ENCODE peak calls at places on chromosomes 11 and 22, in six cellular contexts. G is NB4, F is hepatocyte, L is IMR-90, I is AG04449, O is Calu3. J is an unnamed sample.

GRCh38 chr22:37331034-37331428 is 48.7 kb downstream of the CYTH4 start:
- DNase-seq in G (no peak), F (no peak), L (peak; percentile 79), I (no peak), O (peak; percentile 63), J (no peak)

GRCh38 chr11:12079726-12080556 is 30.4 kb upstream of the MICAL2 start:
- DNase-seq in G (no peak), F (peak; percentile 85), L (peak; percentile 99), I (peak; percentile 97), O (peak; percentile 50), J (no peak)

GRCh38 chr22:37121887-37122591 is 12.5 kb upstream of the TMPRSS6 start:
- DNase-seq in G (no peak), F (peak; percentile 39), L (peak; percentile 37), I (no peak), O (no peak), J (no peak)

GRCh38 chr11:19164230-19164855 is 37.4 kb downstream of the CSRP3 start:
- DNase-seq in G (no peak), F (no peak), L (no peak), I (no peak), O (no peak), J (no peak)

GRCh38 chr22:36194971-36195370 is 6.6 kb downstream of the APOL4 start:
- DNase-seq in G (peak; percentile 75), F (peak; percentile 82), L (peak; percentile 77), I (no peak), O (peak; percentile 63), J (peak; percentile 34)

GRCh38 chr11:45658292-45658991 is 7.0 kb downstream of the CHST1 start:
- DNase-seq in G (peak; percentile 62), F (peak; percentile 72), L (peak; percentile 45), I (no peak), O (no peak), J (no peak)

GRCh38 chr11:20443596-20443995 is 56.1 kb downstream of the PRMT3 start:
- DNase-seq in G (peak; percentile 24), F (peak; percentile 10), L (peak; percentile 28), I (no peak), O (no peak), J (no peak)

GRCh38 chr11:109838034-109838433 is 255.2 kb upstream of the ZC3H12C start:
- DNase-seq in G (no peak), F (no peak), L (no peak), I (no peak), O (no peak), J (no peak)

GRCh38 chr22:43007519-43008102 is 7.3 kb downstream of the PACSIN2 start:
- DNase-seq in G (peak; percentile 63), F (peak; percentile 79), L (peak; percentile 75), I (no peak), O (no peak), J (no peak)

GRCh38 chr11:62400760-62401159 is 18.1 kb upstream of the SCGB1A1 start:
- DNase-seq in G (no peak), F (peak; percentile 84), L (peak; percentile 74), I (peak; percentile 36), O (no peak), J (no peak)

GRCh38 chr22:26325641-26326040 is 103.4 kb upstream of the ASPHD2 start:
- DNase-seq in G (no peak), F (no peak), L (no peak), I (no peak), O (no peak), J (no peak)

GRCh38 chr11:17498475-17498874 is 21.8 kb upstream of the ABCC8 start:
- DNase-seq in G (peak; percentile 6), F (no peak), L (no peak), I (no peak), O (no peak), J (no peak)

GRCh38 chr11:68749061-68749491 is 2.2 kb downstream of the TESMIN start:
- DNase-seq in G (peak; percentile 41), F (no peak), L (peak; percentile 4), I (no peak), O (no peak), J (no peak)

GRCh38 chr11:119626197-119626909 is 102.6 kb downstream of the NECTIN1 start:
- DNase-seq in G (no peak), F (no peak), L (no peak), I (no peak), O (no peak), J (no peak)

GRCh38 chr11:121810291-121810690 is 305.7 kb downstream of the BLID start:
- DNase-seq in G (no peak), F (no peak), L (peak; percentile 88), I (peak; percentile 46), O (no peak), J (no peak)

GRCh38 chr11:58446294-58446693 is 4.3 kb upstream of the OR5B12 start:
- DNase-seq in G (peak; percentile 9), F (no peak), L (no peak), I (no peak), O (no peak), J (no peak)

GRCh38 chr11:129950319-129951034 is 52.2 kb downstream of the PRDM10 start:
- DNase-seq in G (peak; percentile 95), F (peak; percentile 68), L (peak; percentile 65), I (no peak), O (no peak), J (no peak)

GRCh38 chr11:106391771-106392412 is 314.4 kb downstream of the AASDHPPT start:
- DNase-seq in G (no peak), F (no peak), L (peak; percentile 68), I (no peak), O (no peak), J (no peak)

DNA sequence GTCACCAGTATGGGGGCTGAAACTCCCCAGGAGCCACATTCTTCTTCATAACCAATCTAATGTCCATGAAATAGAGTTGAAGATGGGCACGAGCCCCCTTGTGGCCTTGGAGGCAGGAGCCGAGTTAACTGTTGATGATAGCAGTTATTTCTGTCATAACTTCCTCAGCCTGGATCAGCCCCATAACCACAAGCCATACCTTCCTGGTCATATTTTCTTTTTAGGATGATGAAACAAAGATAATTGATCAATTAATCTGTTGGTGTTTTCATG is 65.0 kb upstream of the TTC12 start:
- DNase-seq in G (peak; percentile 53), F (no peak), L (no peak), I (no peak), O (peak; percentile 2), J (no peak)
- TF ChIP-seq CTCF in G (peak; percentile 38), F (peak; percentile 8), L (peak; percentile 1), I (peak; percentile 16), O (no peak), J (peak; percentile 34)

GRCh38 chr11:36273110-36273509 is 16.1 kb downstream of the COMMD9 start:
- DNase-seq in G (no peak), F (no peak), L (no peak), I (no peak), O (no peak), J (no peak)

GRCh38 chr11:36268337-36268931 is 20.8 kb downstream of the COMMD9 start:
- DNase-seq in G (no peak), F (no peak), L (no peak), I (no peak), O (no peak), J (no peak)

GRCh38 chr11:36265793-36266628 is 23.2 kb downstream of the COMMD9 start:
- DNase-seq in G (peak; percentile 56), F (peak; percentile 70), L (peak; percentile 42), I (no peak), O (peak; percentile 64), J (peak; percentile 51)

GRCh38 chr11:36266767-36267166 is 22.5 kb downstream of the COMMD9 start:
- DNase-seq in G (no peak), F (no peak), L (no peak), I (no peak), O (no peak), J (no peak)

DNA sequence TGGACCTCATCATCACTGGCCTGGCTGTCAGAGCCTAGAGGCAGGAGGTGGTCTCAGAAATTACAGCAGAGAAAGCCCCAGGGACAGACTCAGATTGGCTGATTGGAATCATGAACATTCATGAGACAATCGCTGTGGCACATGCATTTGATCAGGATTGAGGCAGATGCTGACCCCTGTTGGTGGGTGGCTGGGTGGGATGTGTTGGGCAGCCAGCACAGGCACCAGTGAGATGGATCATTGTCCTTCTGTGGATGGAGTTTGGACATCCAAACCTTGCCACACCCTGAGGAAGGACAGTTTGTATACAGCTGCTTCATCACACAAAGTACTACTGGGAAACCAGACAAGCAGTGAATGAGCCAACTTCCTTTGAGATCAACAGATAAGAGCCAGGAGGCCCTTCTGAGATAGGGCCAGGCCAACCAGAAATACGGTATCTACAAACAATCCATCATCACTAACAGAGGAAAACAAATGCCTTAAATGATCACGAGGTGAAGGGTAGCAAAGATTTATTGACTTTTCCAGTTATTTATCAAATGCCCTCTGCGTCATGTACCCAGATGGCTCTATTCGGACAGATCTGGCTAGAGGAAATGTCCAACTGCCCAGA is 17.3 kb downstream of the COMMD9 start:
- DNase-seq in G (no peak), F (no peak), L (no peak), I (no peak), O (no peak), J (no peak)
- TF ChIP-seq CTCF in G (no peak), F (no peak), L (no peak), I (no peak), O (no peak), J (no peak)

DNA sequence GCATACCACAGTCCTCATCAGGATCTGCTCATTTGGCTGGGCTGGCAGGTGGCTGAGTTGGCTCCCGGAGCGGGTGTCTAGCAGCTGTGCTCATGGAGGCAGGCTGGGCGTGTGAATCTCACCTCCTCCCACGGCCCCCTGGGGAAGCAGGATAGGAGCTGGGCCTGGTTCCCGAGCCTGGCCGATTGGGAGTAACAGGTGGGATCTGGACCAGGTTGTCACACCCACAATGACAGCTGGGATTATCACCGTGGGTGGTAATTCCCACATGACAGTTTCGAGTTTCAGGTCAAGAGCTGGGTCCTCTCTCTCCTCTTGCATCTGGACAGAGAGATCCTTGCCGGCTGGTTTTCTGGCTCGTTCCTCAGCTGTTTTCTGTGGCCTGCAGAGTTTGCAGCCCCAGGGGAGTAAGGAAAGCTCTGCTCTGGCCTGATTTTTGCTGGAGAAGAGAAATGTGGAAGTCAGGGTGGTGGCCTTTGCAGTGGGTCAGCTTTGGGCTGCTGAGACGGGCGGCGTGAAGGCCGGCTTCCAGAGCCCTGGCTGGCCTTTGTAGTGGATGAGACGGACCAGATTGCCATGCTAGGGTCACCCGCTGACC is 57.0 kb downstream of the BCR start:
- DNase-seq in G (no peak), F (peak; percentile 38), L (peak; percentile 66), I (no peak), O (no peak), J (no peak)
- TF ChIP-seq CTCF in G (no peak), F (no peak), L (no peak), I (no peak), O (no peak), J (no peak)

DNA sequence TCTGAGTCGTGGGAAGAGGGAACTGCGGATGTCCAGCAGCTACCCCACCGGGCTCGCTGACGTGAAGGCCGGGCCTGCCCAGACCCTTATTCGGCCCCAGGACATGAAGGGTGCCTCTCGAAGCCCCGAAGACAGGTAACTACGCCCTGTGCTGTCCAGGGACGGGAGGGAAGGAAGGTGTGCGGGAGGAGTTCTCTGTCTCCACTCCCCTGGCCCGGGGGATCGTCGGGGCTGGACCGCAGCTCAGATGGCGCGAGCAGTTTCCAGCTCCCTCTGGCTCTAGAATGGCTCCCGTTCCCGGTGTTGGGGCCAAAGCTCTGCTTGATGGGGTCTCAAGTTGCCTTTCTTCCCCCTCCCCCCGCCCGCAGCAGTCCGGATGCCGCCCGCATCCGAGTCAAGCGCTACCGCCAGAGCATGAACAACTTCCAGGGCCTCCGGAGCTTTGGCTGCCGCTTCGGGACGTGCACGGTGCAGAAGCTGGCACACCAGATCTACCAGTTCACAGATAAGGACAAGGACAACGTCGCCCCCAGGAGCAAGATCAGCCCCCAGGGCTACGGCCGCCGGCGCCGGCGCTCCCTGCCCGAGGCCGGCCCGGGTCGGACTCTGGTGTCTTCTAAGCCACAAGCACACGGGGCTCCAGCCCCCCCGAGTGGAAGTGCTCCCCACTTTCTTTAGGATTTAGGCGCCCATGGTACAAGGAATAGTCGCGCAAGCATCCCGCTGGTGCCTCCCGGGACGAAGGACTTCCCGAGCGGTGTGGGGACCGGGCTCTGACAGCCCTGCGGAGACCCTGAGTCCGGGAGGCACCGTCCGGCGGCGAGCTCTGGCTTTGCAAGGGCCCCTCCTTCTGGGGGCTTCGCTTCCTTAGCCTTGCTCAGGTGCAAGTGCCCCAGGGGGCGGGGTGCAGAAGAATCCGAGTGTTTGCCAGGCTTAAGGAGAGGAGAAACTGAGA is 1.4 kb downstream of the ADM start:
- DNase-seq in G (peak; percentile 65), F (peak; percentile 48), L (peak; percentile 32), I (no peak), O (peak; percentile 21), J (no peak)
- TF ChIP-seq CTCF in G (no peak), F (no peak), L (no peak), I (no peak), O (no peak), J (no peak)

J was measured in progenitor cell of endocrine pancreas.